ENCODE peak calls at places on chromosomes 12 and 14, in eight cellular contexts. O is PC-3, Z is GM23338, C is GM23248, P is MM.1S, J is OCI-LY7, N is hepatocyte, Q is SK-N-SH. T is an unnamed sample.

GRCh38 chr14:103099733-103100280 is 5.3 kb downstream of the EXOC3L4 start:
- DNase-seq in O (no peak), Z (no peak), C (no peak), P (no peak), J (no peak), N (no peak), Q (no peak), T (no peak)

GRCh38 chr14:60589442-60589841 is 59.8 kb downstream of the SIX1 start:
- DNase-seq in O (no peak), Z (no peak), C (no peak), P (no peak), J (no peak), N (no peak), Q (no peak), T (no peak)

GRCh38 chr12:90027041-90027440 is 318.4 kb upstream of the ATP2B1 start:
- DNase-seq in O (no peak), Z (no peak), C (no peak), P (no peak), J (no peak), N (no peak), Q (no peak), T (no peak)

GRCh38 chr12:24592048-24592447 is 356.9 kb downstream of the BCAT1 start:
- DNase-seq in O (no peak), Z (no peak), C (no peak), P (no peak), J (no peak), N (no peak), Q (no peak), T (no peak)

GRCh38 chr14:54106802-54107377 is 150.3 kb upstream of the BMP4 start:
- DNase-seq in O (peak; percentile 99), Z (peak; percentile 35), C (peak; percentile 24), P (no peak), J (no peak), N (no peak), Q (no peak), T (no peak)

GRCh38 chr14:23070262-23071129 is 13.2 kb upstream of the CDH24 start:
- DNase-seq in O (no peak), Z (no peak), C (peak; percentile 43), P (no peak), J (no peak), N (no peak), Q (no peak), T (no peak)

GRCh38 chr12:27644446-27644845 is 51.8 kb upstream of the REP15 start:
- DNase-seq in O (peak; percentile 45), Z (no peak), C (peak; percentile 36), P (no peak), J (no peak), N (peak; percentile 13), Q (no peak), T (no peak)

GRCh38 chr12:120669055-120669828 is 17.7 kb upstream of the MLEC start:
- DNase-seq in O (peak; percentile 37), Z (peak; percentile 52), C (peak; percentile 83), P (no peak), J (peak; percentile 72), N (peak; percentile 65), Q (peak; percentile 83), T (no peak)

GRCh38 chr12:88951177-88951576 is 370.9 kb upstream of the KITLG start:
- DNase-seq in O (no peak), Z (no peak), C (no peak), P (no peak), J (no peak), N (no peak), Q (no peak), T (no peak)

GRCh38 chr12:6372403-6373003 is 2.9 kb downstream of the SCNN1A start:
- DNase-seq in O (peak; percentile 86), Z (peak; percentile 29), C (peak; percentile 82), P (peak; percentile 45), J (no peak), N (peak; percentile 72), Q (no peak), T (peak; percentile 90)

GRCh38 chr12:6370994-6371754 is 4.2 kb downstream of the SCNN1A start:
- DNase-seq in O (peak; percentile 97), Z (peak; percentile 96), C (peak; percentile 53), P (no peak), J (no peak), N (peak; percentile 91), Q (no peak), T (peak; percentile 95)

GRCh38 chr12:6368906-6369525 is 6.3 kb downstream of the SCNN1A start:
- DNase-seq in O (no peak), Z (no peak), C (no peak), P (no peak), J (no peak), N (no peak), Q (no peak), T (no peak)

GRCh38 chr12:6369916-6370575 is 5.3 kb downstream of the SCNN1A start:
- DNase-seq in O (no peak), Z (no peak), C (no peak), P (no peak), J (no peak), N (no peak), Q (no peak), T (no peak)

DNA sequence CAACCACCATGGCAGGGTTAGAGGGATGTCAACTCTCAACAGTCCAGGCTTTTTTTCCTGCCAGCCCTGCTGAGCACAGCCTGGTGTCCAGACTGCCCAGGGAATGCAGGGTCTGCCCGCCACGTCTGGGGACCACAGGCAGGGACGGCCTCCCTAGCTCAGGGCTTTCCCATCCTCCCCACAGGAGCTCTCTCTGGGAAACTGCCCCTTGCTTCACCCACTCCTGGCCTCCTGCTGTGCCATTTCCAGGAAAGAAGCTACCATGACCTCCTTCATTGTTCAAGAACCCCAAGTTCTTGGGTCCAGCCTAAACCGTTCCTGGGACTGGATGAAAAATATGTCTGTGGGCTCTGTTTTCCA is 4.8 kb downstream of the SCNN1A start:
- DNase-seq in O (no peak), Z (no peak), C (no peak), P (no peak), J (no peak), N (no peak), Q (no peak), T (no peak)
- H3K27ac ChIP-seq in O (peak overlapping the region; percentile 98), Z (peak overlapping the region; percentile 94), C (no peak overlapping the region), P (no peak overlapping the region), J (no peak overlapping the region), N (peak overlapping the region; percentile 93), Q (peak overlapping the region; percentile 74), T (peak overlapping the region; percentile 100)

DNA sequence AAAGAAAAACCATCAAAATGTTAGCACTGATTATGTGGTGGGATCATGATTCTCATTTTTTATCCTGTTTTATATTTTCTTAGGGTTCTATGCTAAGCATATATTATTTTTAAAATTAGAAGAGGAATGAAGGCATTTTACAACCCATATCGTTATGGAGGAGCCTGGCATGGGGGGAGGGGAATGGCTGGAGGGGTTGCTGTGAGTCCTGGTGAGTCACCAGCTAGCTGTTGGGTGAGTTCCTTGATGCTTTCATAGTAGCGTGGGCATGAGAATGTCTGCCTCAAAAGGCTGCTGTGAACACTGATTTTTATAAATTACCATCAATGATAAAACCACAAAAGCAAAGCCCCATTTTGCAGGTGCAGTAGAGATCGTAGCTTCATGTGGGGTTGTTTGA is 46.9 kb downstream of the C14orf132 start:
- DNase-seq in O (peak; percentile 63), Z (no peak), C (peak; percentile 94), P (no peak), J (no peak), N (peak; percentile 53), Q (no peak), T (no peak)
- TF ChIP-seq EZH2phosphoT487 in O (no peak), Z (no peak), C (no peak), P (no peak), J (no peak), N (no peak), Q (no peak), T (no peak)

DNA sequence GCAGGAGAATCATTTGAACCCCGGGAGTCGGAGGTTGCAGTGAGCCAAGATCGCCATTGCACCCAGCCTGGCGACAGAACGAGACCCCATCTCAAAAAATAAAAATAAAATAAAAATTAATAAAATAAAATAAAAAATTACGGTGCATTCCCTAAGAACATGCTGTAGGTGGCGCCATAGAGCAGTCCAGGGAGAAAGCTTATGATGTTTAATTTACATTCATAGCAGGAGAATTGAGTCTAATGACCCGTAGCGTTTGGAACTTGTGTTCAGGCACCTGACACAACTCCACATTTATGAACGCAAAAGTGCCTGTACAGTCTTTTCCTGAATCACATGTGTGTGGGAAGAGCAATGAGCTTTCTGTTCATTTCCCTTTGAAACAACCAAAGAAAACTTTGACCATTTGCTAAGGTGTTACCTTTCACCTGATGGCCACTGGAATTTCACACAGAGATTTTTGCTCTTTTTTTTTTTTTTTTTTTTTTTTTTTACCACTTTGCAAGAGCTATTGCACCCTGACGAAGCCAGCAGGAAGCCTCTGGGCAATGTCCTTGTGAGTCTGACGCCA is 60.6 kb upstream of the KCNA1 start:
- DNase-seq in O (peak; percentile 32), Z (peak; percentile 35), C (peak; percentile 60), P (no peak), J (peak; percentile 53), N (peak; percentile 57), Q (peak; percentile 54), T (no peak)
- H3K9me2 ChIP-seq in O (no peaks in the 10 kb centered on the region), Z (no peaks in the 10 kb centered on the region), C (no peaks in the 10 kb centered on the region), P (no peaks in the 10 kb centered on the region), J (no peaks in the 10 kb centered on the region), N (no peaks in the 10 kb centered on the region), Q (no peaks in the 10 kb centered on the region), T (no peaks in the 10 kb centered on the region)

GRCh38 chr14:105182296-105183020 is 1.3 kb upstream of the NUDT14 start:
- DNase-seq in O (no peak), Z (no peak), C (no peak), P (no peak), J (no peak), N (no peak), Q (no peak), T (no peak)

GRCh38 chr14:105184461-105184860 is 3.3 kb upstream of the NUDT14 start:
- DNase-seq in O (no peak), Z (no peak), C (no peak), P (no peak), J (no peak), N (no peak), Q (no peak), T (no peak)

GRCh38 chr14:105179191-105179590 is 1.9 kb downstream of the NUDT14 start:
- DNase-seq in O (no peak), Z (no peak), C (no peak), P (no peak), J (no peak), N (no peak), Q (no peak), T (no peak)

GRCh38 chr14:105180598-105181528 is at the start of gene NUDT14:
- DNase-seq in O (peak; percentile 77), Z (peak; percentile 75), C (peak; percentile 86), P (peak; percentile 58), J (peak; percentile 84), N (peak; percentile 89), Q (peak; percentile 96), T (peak; percentile 46)

DNA sequence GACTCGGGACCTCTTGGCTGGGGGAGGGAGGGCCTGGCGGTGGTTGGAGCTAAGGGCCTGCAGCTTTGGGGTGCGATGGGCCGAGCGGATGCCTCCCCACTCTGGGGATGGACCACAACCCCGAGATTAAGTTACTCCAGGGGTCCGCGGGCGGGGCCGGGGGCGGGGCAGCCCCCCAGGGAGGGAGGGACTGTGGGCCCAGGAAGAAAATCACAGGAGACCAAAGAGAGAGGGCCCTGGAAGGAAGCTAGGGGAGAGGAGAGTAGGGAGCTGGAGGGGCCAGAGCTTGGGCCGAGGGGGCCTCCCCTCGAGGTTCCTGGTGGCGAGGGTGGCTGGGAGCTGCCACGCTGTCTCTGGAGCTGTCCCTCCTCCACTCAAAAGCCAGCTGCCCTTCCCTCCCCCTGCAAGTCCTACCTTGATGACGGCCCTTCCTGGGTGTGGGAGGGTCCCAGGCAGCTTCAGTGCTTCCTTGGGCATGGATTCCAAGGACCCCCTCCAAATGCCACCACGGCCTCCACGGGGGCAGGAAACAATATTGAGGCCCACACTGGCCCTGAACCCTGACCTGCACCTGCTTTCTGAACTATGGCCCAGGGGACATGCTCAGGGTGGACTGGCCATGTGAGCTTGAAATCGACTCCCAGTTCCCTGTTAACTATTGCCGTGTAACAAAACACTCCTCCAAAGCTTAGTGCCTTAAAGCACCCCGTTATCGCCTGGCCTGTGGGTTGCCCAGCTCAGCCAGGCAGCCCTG is 607 bp upstream of the NUDT14 start:
- DNase-seq in O (no peak), Z (no peak), C (no peak), P (no peak), J (no peak), N (no peak), Q (no peak), T (no peak)
- H3K27ac ChIP-seq in O (no peak overlapping the region), Z (no peak overlapping the region), C (no peak overlapping the region), P (no peak overlapping the region), J (no peak overlapping the region), N (no peak overlapping the region), Q (no peak overlapping the region), T (no peak overlapping the region)

T was measured in HCT116.